ENCODE peak calls at places on chromosome 4, in five cellular contexts. C is activated CD4-positive, alpha-beta T cell treated with anti-CD3 and anti-CD28 coated beads for 36 hours; N is activated CD8-positive, alpha-beta memory T cell treated with anti-CD3 and anti-CD28 coated beads, Interleukin-2, amount 10 ng/mL, durations not matched to agents 7 days and 5 days; I is left lung; B is T-helper 17 cell. E is an unnamed sample.

GRCh38 chr4:1039493-1040343 is 28.3 kb downstream of the FGFRL1 start:
- ATAC-seq in C (no peak), N (no peak), I (peak; percentile 39), B (no peak), E (peak; percentile 23)

GRCh38 chr4:145132521-145133098 is 34.5 kb downstream of the ABCE1 start:
- ATAC-seq in C (peak; percentile 63), N (peak; percentile 32), I (no peak), B (peak; percentile 24), E (peak; percentile 3)

GRCh38 chr4:39574946-39575345 is 47.7 kb upstream of the UGDH start:
- ATAC-seq in C (peak; percentile 30), N (no peak), I (no peak), B (no peak), E (no peak)

GRCh38 chr4:7761312-7761711 is 178.3 kb downstream of the AFAP1 start:
- ATAC-seq in C (no peak), N (no peak), I (no peak), B (no peak), E (no peak)

GRCh38 chr4:23382880-23383279 is 507.0 kb downstream of the PPARGC1A start:
- ATAC-seq in C (no peak), N (no peak), I (no peak), B (no peak), E (no peak)

GRCh38 chr4:75028196-75028854 is 95.4 kb downstream of the PARM1 start:
- ATAC-seq in C (no peak), N (no peak), I (peak; percentile 69), B (no peak), E (no peak)

GRCh38 chr4:155009288-155009687 is 199.1 kb upstream of the NPY2R start:
- ATAC-seq in C (no peak), N (no peak), I (no peak), B (no peak), E (no peak)

GRCh38 chr4:187929024-187929423 is 66.5 kb upstream of the ZFP42 start:
- ATAC-seq in C (no peak), N (no peak), I (no peak), B (no peak), E (no peak)

GRCh38 chr4:87067120-87067885 is 132.5 kb downstream of the AFF1 start:
- ATAC-seq in C (no peak), N (no peak), I (peak; percentile 23), B (no peak), E (peak; percentile 60)

GRCh38 chr4:53196872-53197759 is 168.7 kb downstream of the SCFD2 start:
- ATAC-seq in C (peak; percentile 36), N (peak; percentile 47), I (peak; percentile 88), B (no peak), E (peak; percentile 80)

GRCh38 chr4:73213917-73214663 is 44.5 kb downstream of the ANKRD17 start:
- ATAC-seq in C (no peak), N (no peak), I (no peak), B (no peak), E (peak; percentile 67)

GRCh38 chr4:37603070-37603468 is 83.1 kb downstream of the RELL1 start:
- ATAC-seq in C (peak; percentile 63), N (peak; percentile 59), I (peak; percentile 97), B (peak; percentile 82), E (peak; percentile 97)

GRCh38 chr4:67682266-67682665 is 18.7 kb downstream of the UBA6 start:
- ATAC-seq in C (no peak), N (no peak), I (no peak), B (no peak), E (no peak)

GRCh38 chr4:164765096-164765495 is 11.2 kb downstream of the SMIM31 start:
- ATAC-seq in C (no peak), N (no peak), I (no peak), B (no peak), E (no peak)